ENCODE peak calls at places on chromosomes 2 and 18, in six cellular contexts. L is uterus, A is psoas muscle, Q is lower lobe of right lung, S is cardiac muscle cell, P is hepatocyte. W is an unnamed sample. For H3K27me3 and H3K36me3, the result is how much of the 10 kb centered on the place peaks cover.

GRCh38 chr2:19021721-19022120 is 336.7 kb downstream of the OSR1 start:
- DNase-seq in L (no peak), Q (no peak), S (no peak), P (no peak), A (no peak), W (no peak)

GRCh38 chr2:67169417-67170140 is 227.6 kb upstream of the ETAA1 start:
- DNase-seq in S (no peak), L (no peak), Q (no peak), A (no peak), P (no peak), W (no peak)

GRCh38 chr2:45433363-45433762 is 177.7 kb downstream of the SRBD1 start:
- DNase-seq in A (no peak), L (no peak), P (no peak), S (no peak), Q (no peak), W (no peak)

GRCh38 chr2:190755796-190756415 is 107.0 kb downstream of the NAB1 start:
- DNase-seq in P (no peak), A (no peak), Q (no peak), L (no peak), S (no peak), W (no peak)

GRCh38 chr18:21584391-21584790 is 16.1 kb downstream of the ESCO1 start:
- DNase-seq in A (no peak), L (no peak), P (no peak), S (no peak), Q (no peak), W (no peak)

GRCh38 chr18:11052800-11053199 is 96.6 kb downstream of the PIEZO2 start:
- DNase-seq in S (no peak), L (no peak), A (no peak), Q (no peak), P (peak), W (no peak)

GRCh38 chr2:217899231-217900009 is 103.4 kb downstream of the TNS1 start:
- DNase-seq in Q (peak), L (peak), A (peak), P (peak), S (peak), W (peak)

GRCh38 chr2:149100739-149101699 is 62.5 kb downstream of the LYPD6B start:
- DNase-seq in L (no peak), S (no peak), Q (no peak), P (no peak), A (no peak), W (peak)

GRCh38 chr18:22674300-22674699 is 256.6 kb upstream of the CTAGE1 start:
- DNase-seq in S (no peak), L (no peak), Q (no peak), P (peak), A (no peak), W (no peak)

GRCh38 chr2:197158138-197158537 is 152.4 kb downstream of the ANKRD44 start:
- DNase-seq in A (no peak), Q (no peak), L (no peak), P (no peak), S (no peak), W (no peak)

GRCh38 chr18:57202881-57203280 is 56.0 kb downstream of the BOD1L2 start:
- DNase-seq in S (no peak), A (no peak), P (no peak), L (no peak), Q (no peak), W (no peak)

GRCh38 chr18:28019425-28020108 is 157.4 kb downstream of the CDH2 start:
- DNase-seq in P (no peak), A (no peak), L (no peak), S (no peak), Q (no peak), W (no peak)

GRCh38 chr2:133312335-133312734 is 255.9 kb downstream of the NCKAP5 start:
- DNase-seq in Q (no peak), A (no peak), L (no peak), S (no peak), P (no peak), W (no peak)

GRCh38 chr2:136393515-136393914 is 275.6 kb upstream of the CXCR4 start:
- DNase-seq in P (no peak), S (no peak), A (no peak), Q (no peak), L (no peak), W (no peak)

GRCh38 chr2:101253013-101253712 is 477 bp downstream of the CNOT11 start:
- DNase-seq in A (peak), P (peak), Q (peak), L (no peak), S (peak), W (peak)

GRCh38 chr2:195664528-195664927 is 7.5 kb downstream of the SLC39A10 start:
- DNase-seq in A (no peak), P (no peak), S (no peak), L (no peak), Q (no peak), W (no peak)

GRCh38 chr2:191155608-191156071 is 4.8 kb upstream of the STAT4 start:
- DNase-seq in Q (no peak), A (no peak), P (peak), L (no peak), S (peak), W (peak)

GRCh38 chr2:109238580-109238979 is 109.6 kb downstream of the SH3RF3 start:
- DNase-seq in Q (peak), A (peak), P (no peak), S (no peak), L (peak), W (peak)

GRCh38 chr18:24397131-24397693 is 412 bp downstream of the OSBPL1A start:
- DNase-seq in P (peak), S (peak), A (no peak), L (peak), Q (peak), W (peak)

GRCh38 chr2:124815386-124815785 is 790.3 kb downstream of the CNTNAP5 start:
- DNase-seq in L (no peak), S (no peak), P (no peak), Q (peak), A (no peak), W (no peak)

GRCh38 chr2:239294571-239295054 is 106.2 kb downstream of the HDAC4 start:
- DNase-seq in Q (no peak), P (no peak), S (no peak), A (no peak), L (peak), W (no peak)

GRCh38 chr2:237191693-237192076 is 106.0 kb downstream of the COPS8 start:
- DNase-seq in L (no peak), P (no peak), A (no peak), Q (no peak), S (no peak), W (no peak)

GRCh38 chr18:57833441-57834101 is 30.5 kb upstream of the ATP8B1 start:
- DNase-seq in L (no peak), S (no peak), Q (no peak), P (peak), A (no peak), W (no peak)

GRCh38 chr2:145258903-145259579 is 739.1 kb upstream of the ZEB2 start:
- DNase-seq in S (no peak), P (no peak), A (no peak), L (no peak), Q (no peak), W (peak)

GRCh38 chr2:235504459-235505200 is 10.8 kb downstream of the AGAP1 start:
- DNase-seq in P (no peak), A (no peak), L (no peak), Q (no peak), S (no peak), W (no peak)

GRCh38 chr2:100998235-100998573 is 3.9 kb upstream of the RPL31 start:
- DNase-seq in P (no peak), S (no peak), L (no peak), Q (no peak), A (no peak), W (no peak)

GRCh38 chr18:78636260-78636659 is 343.4 kb upstream of the SALL3 start:
- DNase-seq in S (no peak), Q (no peak), A (no peak), P (no peak), L (no peak), W (no peak)

GRCh38 chr2:167186465-167186864 is 298.2 kb downstream of the XIRP2 start:
- DNase-seq in A (no peak), S (no peak), L (no peak), P (no peak), Q (no peak), W (no peak)

GRCh38 chr2:145739679-145740078 is 1219.8 kb upstream of the ZEB2 start:
- DNase-seq in L (no peak), S (no peak), P (no peak), Q (no peak), A (no peak), W (no peak)

GRCh38 chr2:56613917-56614316 is 430.1 kb downstream of the CCDC85A start:
- DNase-seq in P (no peak), Q (no peak), A (no peak), L (no peak), S (no peak), W (no peak)

GRCh38 chr2:49598231-49598630 is 443.9 kb upstream of the FSHR start:
- DNase-seq in Q (no peak), A (no peak), P (no peak), L (no peak), S (no peak), W (no peak)

GRCh38 chr2:24021122-24021998 is 11.5 kb downstream of the MFSD2B start:
- DNase-seq in A (no peak), Q (no peak), L (no peak), P (no peak), S (peak), W (peak)

GRCh38 chr2:207937818-207938217 is 87.5 kb downstream of the PLEKHM3 start:
- DNase-seq in S (no peak), P (no peak), L (no peak), Q (no peak), A (no peak), W (no peak)

GRCh38 chr2:239318790-239319189 is 82.0 kb downstream of the HDAC4 start:
- DNase-seq in S (no peak), P (no peak), L (no peak), Q (peak), A (no peak), W (no peak)

GRCh38 chr18:51151568-51152511 is 45.6 kb downstream of the MEX3C start:
- DNase-seq in A (no peak), L (no peak), S (no peak), Q (no peak), P (no peak), W (no peak)

GRCh38 chr18:76610933-76611749 is 116.1 kb upstream of the ZNF516 start:
- DNase-seq in P (peak), A (no peak), S (no peak), L (no peak), Q (no peak), W (no peak)

GRCh38 chr2:168432565-168433186 is 23.4 kb upstream of the CERS6 start:
- DNase-seq in L (no peak), A (no peak), Q (no peak), P (no peak), S (no peak), W (no peak)

GRCh38 chr18:45554070-45554767 is 61.1 kb upstream of the SLC14A2 start:
- DNase-seq in Q (no peak), L (peak), A (no peak), P (no peak), S (no peak), W (no peak)
- H3K27me3 ChIP-seq in Q (under half), L (under half), A (under half), P (under half), S (under half), W (under half)

DNA sequence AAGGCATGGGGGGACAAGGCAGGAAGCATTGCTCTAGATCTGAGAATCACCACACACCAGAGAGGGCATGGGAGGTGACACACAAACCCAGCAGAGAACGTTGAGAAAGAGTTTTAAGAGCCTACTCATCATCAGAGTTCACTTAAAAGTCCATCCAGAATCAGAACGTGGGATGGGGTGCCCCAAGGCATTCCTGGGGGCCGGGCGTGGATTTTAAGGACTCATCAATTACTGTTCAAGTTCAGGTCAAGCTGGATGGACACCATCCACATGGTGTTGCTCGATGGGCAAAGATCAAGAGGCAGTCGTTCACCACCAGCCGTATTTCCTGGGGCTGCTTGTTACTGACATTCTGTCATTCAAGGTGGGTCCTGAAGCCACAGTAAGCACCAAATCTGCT is 34.9 kb downstream of the BCL11A start:
- DNase-seq in S (no peak), L (no peak), P (no peak), Q (no peak), A (no peak), W (no peak)
- H3K36me3 ChIP-seq in S (under half), L (under half), P (under half), Q (under half), A (under half), W (under half)

GRCh38 chr18:3661121-3661520 is 211.1 kb downstream of the TGIF1 start:
- DNase-seq in S (no peak), L (no peak), A (no peak), Q (no peak), P (no peak), W (no peak)
- H3K27ac ChIP-seq in S (no peak), L (no peak), A (no peak), Q (peak), P (no peak), W (no peak)

DNA sequence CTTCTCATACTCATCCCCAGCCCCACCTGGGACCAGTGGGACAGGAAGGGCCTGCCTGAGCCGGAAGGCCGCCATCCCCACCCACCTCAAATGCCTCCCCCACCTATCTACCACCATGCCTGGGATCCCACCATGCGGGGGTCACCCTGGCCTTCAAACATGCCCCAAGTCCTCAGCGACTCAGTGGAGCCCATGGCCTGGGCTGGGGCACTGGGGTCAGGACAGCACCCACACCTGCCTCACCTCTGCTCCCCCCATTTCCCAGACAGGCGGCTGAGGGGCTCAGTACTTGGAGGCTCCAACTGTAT is 7.6 kb downstream of the INHBB start:
- DNase-seq in S (no peak), Q (no peak), L (no peak), A (no peak), P (no peak), W (no peak)
- H3K27me3 ChIP-seq in S (half or more), Q (under half), L (under half), A (under half), P (under half), W (under half)

GRCh38 chr2:219381448-219381847 is 6.3 kb downstream of the DNPEP start:
- DNase-seq in P (no peak), L (no peak), Q (no peak), S (peak), A (no peak), W (no peak)

GRCh38 chr2:219384083-219384713 is 3.5 kb downstream of the DNPEP start:
- DNase-seq in A (no peak), Q (no peak), P (no peak), L (no peak), S (no peak), W (no peak)

GRCh38 chr2:219378167-219378851 is 9.4 kb downstream of the DNPEP start:
- DNase-seq in S (no peak), P (no peak), Q (no peak), A (no peak), L (no peak), W (no peak)

GRCh38 chr2:219384872-219385271 is 2.8 kb downstream of the DNPEP start:
- DNase-seq in P (no peak), L (no peak), Q (no peak), A (no peak), S (no peak), W (no peak)

GRCh38 chr2:219380926-219381325 is 6.8 kb downstream of the DNPEP start:
- DNase-seq in A (no peak), S (no peak), P (no peak), L (no peak), Q (no peak), W (no peak)
- H3K36me3 ChIP-seq in A (under half), S (under half), P (under half), L (under half), Q (half or more), W (under half)

DNA sequence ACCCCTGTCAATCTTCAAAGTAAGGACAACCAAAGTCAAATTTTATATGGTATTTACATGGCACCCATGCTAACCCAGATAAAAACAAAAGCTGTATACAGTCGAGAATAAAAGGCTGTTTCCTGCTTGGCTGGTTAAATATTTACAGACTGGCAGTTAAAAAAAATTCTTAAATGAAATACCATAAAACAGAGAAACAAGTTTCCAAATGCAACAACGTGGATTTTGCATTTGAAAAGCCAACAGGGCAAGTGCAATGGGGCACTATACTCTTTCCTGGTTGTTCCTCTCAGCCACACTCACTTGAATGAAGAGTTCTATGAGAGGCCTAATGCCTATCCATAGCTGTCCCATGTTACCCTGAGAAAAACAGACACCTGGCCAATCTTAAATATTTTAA is 6.1 kb upstream of the NR4A2 start:
- DNase-seq in Q (no peak), S (no peak), A (no peak), L (no peak), P (no peak), W (no peak)
- H3K27ac ChIP-seq in Q (peak), S (no peak), A (peak), L (no peak), P (no peak), W (no peak)

GRCh38 chr2:161420406-161421025 is 4.4 kb downstream of the TBR1 start:
- DNase-seq in L (no peak), P (no peak), A (no peak), S (no peak), Q (no peak), W (no peak)
- H3K27me3 ChIP-seq in L (half or more), P (half or more), A (under half), S (half or more), Q (half or more), W (under half)

DNA sequence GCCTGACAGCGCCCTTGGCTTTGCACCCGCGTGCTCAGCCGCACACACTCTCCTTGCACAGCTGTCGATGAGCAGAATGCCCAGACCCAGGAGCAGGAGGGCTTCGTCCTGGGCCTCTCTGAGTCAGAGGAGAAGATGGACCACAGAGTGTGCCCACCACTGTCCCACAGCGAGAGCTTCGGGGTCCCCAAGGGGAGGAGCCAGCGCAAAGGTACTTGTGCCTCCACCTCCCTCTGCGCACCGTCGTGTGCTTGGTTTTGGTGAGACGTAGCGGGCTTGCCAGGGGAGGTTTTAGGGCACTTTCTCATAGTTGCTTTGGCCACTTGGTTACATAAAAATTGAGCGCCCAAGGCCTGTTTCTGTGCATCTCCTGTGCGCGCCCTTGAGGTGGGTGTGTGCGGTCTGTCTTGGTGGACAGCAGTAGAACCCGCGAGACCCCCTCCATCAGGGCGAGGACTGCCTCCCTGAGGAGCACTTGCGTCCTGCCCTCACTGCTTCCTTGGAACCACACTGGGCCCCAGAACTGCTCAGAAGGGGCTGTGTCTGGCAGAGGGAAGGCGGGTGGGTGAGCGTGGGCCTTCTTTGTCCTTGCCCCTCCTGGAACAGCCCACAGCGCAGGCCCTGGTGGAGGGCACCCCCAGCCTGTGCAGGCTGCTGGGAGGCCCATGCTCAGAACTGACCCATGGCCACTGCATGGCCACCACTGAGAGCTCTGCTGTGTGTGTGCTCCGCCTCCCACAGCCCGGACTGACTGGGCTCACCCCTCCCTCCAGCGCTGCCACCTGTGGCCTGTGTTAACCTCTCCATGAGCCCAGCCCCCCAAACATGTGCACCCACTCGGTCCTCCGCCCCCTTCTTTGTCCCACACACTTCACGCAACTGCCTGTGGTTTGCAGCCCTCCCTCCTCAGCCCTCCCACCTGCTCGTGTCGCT is 95.9 kb downstream of the DGKD start:
- DNase-seq in A (peak), Q (peak), P (no peak), L (no peak), S (no peak), W (peak)
- H3K36me3 ChIP-seq in A (under half), Q (half or more), P (under half), L (under half), S (under half), W (under half)